ENCODE peak calls at places on chromosomes 3 and 15, in five cellular contexts. M is osteocyte, G is PC-3, V is SK-N-SH, D is adrenal gland. B is an unnamed sample.

GRCh38 chr15:75750261-75751050 is 37.8 kb upstream of the CSPG4 start:
- DNase-seq in M (no peak), G (no peak), V (no peak), D (no peak), B (no peak)

GRCh38 chr15:58015565-58015964 is 49.9 kb downstream of the ALDH1A2 start:
- DNase-seq in M (no peak), G (peak), V (no peak), D (no peak), B (no peak)

GRCh38 chr15:31236184-31237041 is 90.2 kb upstream of the KLF13 start:
- DNase-seq in M (no peak), G (peak), V (peak), D (peak), B (no peak)

GRCh38 chr15:88447206-88447605 is 20.0 kb downstream of the MRPL46 start:
- DNase-seq in M (peak), G (no peak), V (no peak), D (peak), B (no peak)

GRCh38 chr3:115071611-115072010 is 75.5 kb downstream of the ZBTB20 start:
- DNase-seq in M (no peak), G (no peak), V (no peak), D (no peak), B (no peak)

GRCh38 chr3:101171797-101172196 is 148.6 kb downstream of the IMPG2 start:
- DNase-seq in M (no peak), G (no peak), V (no peak), D (no peak), B (no peak)

GRCh38 chr3:90056633-90057032 is 949.2 kb downstream of the EPHA3 start:
- DNase-seq in M (no peak), G (no peak), V (no peak), D (no peak), B (no peak)

GRCh38 chr3:5212625-5213573 is 25.4 kb downstream of the EDEM1 start:
- DNase-seq in M (no peak), G (peak), V (no peak), D (no peak), B (no peak)

GRCh38 chr15:90364251-90364650 is 12.2 kb downstream of the ZNF774 start:
- DNase-seq in M (no peak), G (peak), V (no peak), D (no peak), B (no peak)

GRCh38 chr15:80615783-80616391 is 79.2 kb upstream of the ABHD17C start:
- DNase-seq in M (peak), G (peak), V (peak), D (peak), B (peak)

GRCh38 chr15:90033006-90033405 is 31.9 kb downstream of the ZNF710 start:
- DNase-seq in M (no peak), G (no peak), V (no peak), D (no peak), B (no peak)

GRCh38 chr3:127289646-127290575 is 2.1 kb upstream of the PRR20G start:
- DNase-seq in M (no peak), G (no peak), V (no peak), D (no peak), B (no peak)

GRCh38 chr3:60758169-60758568 is 493.1 kb downstream of the FHIT start:
- DNase-seq in M (no peak), G (no peak), V (no peak), D (no peak), B (no peak)

GRCh38 chr15:99341786-99342185 is 90.5 kb downstream of the LRRC28 start:
- DNase-seq in M (no peak), G (peak), V (no peak), D (no peak), B (no peak)

GRCh38 chr15:71050461-71050860 is 64.8 kb upstream of the THSD4 start:
- DNase-seq in M (no peak), G (no peak), V (no peak), D (no peak), B (no peak)

GRCh38 chr3:64316971-64317370 is 91.7 kb upstream of the PRICKLE2 start:
- DNase-seq in M (no peak), G (peak), V (no peak), D (no peak), B (no peak)

GRCh38 chr3:179526989-179527391 is 35.7 kb upstream of the ACTL6A start:
- DNase-seq in M (no peak), G (peak), V (peak), D (peak), B (no peak)

GRCh38 chr3:5071061-5071460 is 51.0 kb upstream of the ARL8B start:
- DNase-seq in M (no peak), G (no peak), V (no peak), D (peak), B (no peak)

GRCh38 chr15:70147178-70147760 is 49.6 kb upstream of the TLE3 start:
- DNase-seq in M (no peak), G (no peak), V (no peak), D (no peak), B (no peak)

GRCh38 chr3:149592758-149593240 is 65.0 kb downstream of the WWTR1 start:
- DNase-seq in M (no peak), G (no peak), V (no peak), D (peak), B (no peak)

GRCh38 chr3:142618917-142619401 is 22.8 kb downstream of the PLS1 start:
- DNase-seq in M (no peak), G (peak), V (no peak), D (no peak), B (no peak)

GRCh38 chr3:186108106-186108940 is 566 bp downstream of the ETV5 start:
- DNase-seq in M (peak), G (peak), V (peak), D (peak), B (peak)

GRCh38 chr3:142278451-142278850 is 53.1 kb upstream of the GK5 start:
- DNase-seq in M (no peak), G (no peak), V (no peak), D (no peak), B (no peak)

GRCh38 chr3:177300039-177300833 is 103.0 kb upstream of the TBL1XR1 start:
- DNase-seq in M (no peak), G (peak), V (no peak), D (no peak), B (no peak)

GRCh38 chr3:102069211-102069662 is 219.9 kb downstream of the NFKBIZ start:
- DNase-seq in M (no peak), G (peak), V (no peak), D (no peak), B (no peak)

GRCh38 chr15:76330281-76330680 is 6.3 kb upstream of the ISL2 start:
- DNase-seq in M (peak), G (peak), V (peak), D (peak), B (no peak)

GRCh38 chr3:149021830-149022229 is 30.5 kb downstream of the GYG1 start:
- DNase-seq in M (no peak), G (no peak), V (no peak), D (no peak), B (no peak)

GRCh38 chr15:54707805-54708752 is 488.7 kb downstream of the RSL24D1 start:
- DNase-seq in M (no peak), G (no peak), V (no peak), D (no peak), B (no peak)

GRCh38 chr3:133444071-133444774 is 44.4 kb downstream of the BFSP2 start:
- DNase-seq in M (no peak), G (peak), V (no peak), D (no peak), B (no peak)
- TF ChIP-seq CTCF in M (peak), G (peak), V (no peak), D (no peak), B (no peak)

GRCh38 chr15:66849393-66849745 is 147.3 kb downstream of the SMAD6 start:
- DNase-seq in M (no peak), G (no peak), V (no peak), D (no peak), B (no peak)
- TF ChIP-seq CTCF in M (no peak), G (no peak), V (no peak), D (no peak), B (no peak)

GRCh38 chr3:53919741-53920140 is 28.1 kb upstream of the SELENOK start:
- DNase-seq in M (no peak), G (no peak), V (no peak), D (no peak), B (no peak)

DNA sequence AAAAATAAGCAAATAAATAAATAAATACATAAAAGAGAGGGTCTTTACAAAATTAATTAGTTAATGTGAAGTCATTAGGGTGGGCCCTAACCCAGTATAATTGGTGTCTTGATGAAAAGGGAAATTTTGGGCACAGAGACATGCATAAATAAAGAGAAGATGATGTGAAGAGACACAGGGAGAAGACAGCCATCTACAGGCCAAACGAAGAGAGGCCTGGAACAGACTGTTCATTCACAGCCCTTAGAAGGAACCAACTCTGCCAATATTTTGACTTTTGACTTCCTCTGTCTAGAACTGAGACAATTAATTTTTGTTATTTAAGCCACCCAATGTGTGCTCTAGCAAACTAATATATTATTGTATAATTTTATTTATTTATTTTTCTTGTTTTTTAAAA is 29.6 kb upstream of the SELENOK start:
- DNase-seq in M (no peak), G (peak), V (peak), D (no peak), B (no peak)
- TF ChIP-seq CTCF in M (peak), G (peak), V (peak), D (peak), B (no peak)

DNA sequence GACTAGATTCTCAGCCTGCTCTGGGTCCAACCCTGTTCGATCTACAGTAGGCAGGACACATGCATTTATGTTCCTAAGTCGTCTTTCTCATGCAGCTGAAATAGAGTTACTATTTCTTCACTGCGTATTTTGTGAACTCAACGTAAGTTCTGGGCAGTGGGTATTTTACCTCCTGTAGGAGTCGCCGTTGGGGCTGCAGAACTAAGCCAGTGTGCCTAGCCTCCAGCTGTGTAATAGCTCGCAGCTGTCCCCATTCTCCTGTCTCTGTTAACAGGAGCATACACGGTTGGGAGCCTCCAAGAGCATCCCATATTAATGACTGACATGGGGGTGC is 58.4 kb upstream of the HRH1 start:
- DNase-seq in M (peak), G (no peak), V (no peak), D (no peak), B (no peak)
- TF ChIP-seq CTCF in M (peak), G (peak), V (peak), D (no peak), B (no peak)